ENCODE peak calls at places on chromosomes 7 and 10, in seven cellular contexts. One of them, this sample, is unnamed.

GRCh38 chr7:139694389-139694676 is 83.5 kb downstream of the HIPK2 start:
- DNase-seq in spleen: no peak
- DNase-seq in uterus: no peak
- DNase-seq in IMR-90: no peak
- DNase-seq in Peyer's patch: no peak
- DNase-seq in transverse colon: no peak
- DNase-seq in A549: no peak
- DNase-seq in this sample: no peak

GRCh38 chr10:68151453-68151852 is 42.2 kb downstream of the MYPN start:
- DNase-seq in spleen: no peak
- DNase-seq in uterus: no peak
- DNase-seq in IMR-90: no peak
- DNase-seq in Peyer's patch: no peak
- DNase-seq in transverse colon: no peak
- DNase-seq in A549: no peak
- DNase-seq in this sample: no peak

GRCh38 chr10:68446179-68446578 is 25.6 kb downstream of the DNA2 start:
- DNase-seq in spleen: no peak
- DNase-seq in uterus: no peak
- DNase-seq in IMR-90: no peak
- DNase-seq in Peyer's patch: no peak
- DNase-seq in transverse colon: no peak
- DNase-seq in A549: no peak
- DNase-seq in this sample: no peak

GRCh38 chr7:127652333-127653248 is 597 bp downstream of the SND1 start:
- DNase-seq in spleen: no peak
- DNase-seq in uterus: no peak
- DNase-seq in IMR-90: peak; percentile 62
- DNase-seq in Peyer's patch: no peak
- DNase-seq in transverse colon: no peak
- DNase-seq in A549: peak; percentile 24
- DNase-seq in this sample: no peak

GRCh38 chr10:114746531-114746930 is 75.0 kb upstream of the FHIP2A start:
- DNase-seq in spleen: no peak
- DNase-seq in uterus: no peak
- DNase-seq in IMR-90: no peak
- DNase-seq in Peyer's patch: no peak
- DNase-seq in transverse colon: no peak
- DNase-seq in A549: no peak
- DNase-seq in this sample: no peak

GRCh38 chr10:52999681-53000080 is 227.1 kb upstream of the MBL2 start:
- DNase-seq in spleen: no peak
- DNase-seq in uterus: no peak
- DNase-seq in IMR-90: no peak
- DNase-seq in Peyer's patch: no peak
- DNase-seq in transverse colon: no peak
- DNase-seq in A549: no peak
- DNase-seq in this sample: no peak

GRCh38 chr7:5206686-5207085 is 16.7 kb downstream of the WIPI2 start:
- DNase-seq in spleen: peak; percentile 13
- DNase-seq in uterus: no peak
- DNase-seq in IMR-90: no peak
- DNase-seq in Peyer's patch: peak; percentile 33
- DNase-seq in transverse colon: no peak
- DNase-seq in A549: no peak
- DNase-seq in this sample: no peak

GRCh38 chr10:35498693-35499092 is 106.4 kb upstream of the GJD4 start:
- DNase-seq in spleen: no peak
- DNase-seq in uterus: no peak
- DNase-seq in IMR-90: no peak
- DNase-seq in Peyer's patch: no peak
- DNase-seq in transverse colon: no peak
- DNase-seq in A549: no peak
- DNase-seq in this sample: no peak

GRCh38 chr10:43846187-43846680 is 197.6 kb upstream of the ZNF32 start:
- DNase-seq in spleen: no peak
- DNase-seq in uterus: no peak
- DNase-seq in IMR-90: peak; percentile 57
- DNase-seq in Peyer's patch: peak; percentile 69
- DNase-seq in transverse colon: no peak
- DNase-seq in A549: no peak
- DNase-seq in this sample: no peak

GRCh38 chr10:26463986-26464385 is 25.8 kb downstream of the APBB1IP start:
- DNase-seq in spleen: no peak
- DNase-seq in uterus: no peak
- DNase-seq in IMR-90: no peak
- DNase-seq in Peyer's patch: no peak
- DNase-seq in transverse colon: no peak
- DNase-seq in A549: no peak
- DNase-seq in this sample: no peak
- H3K4me1 ChIP-seq in spleen: peaks cover 43% of the 10 kb centered on the region
- H3K4me1 ChIP-seq in uterus: no peaks in the 10 kb centered on the region
- H3K4me1 ChIP-seq in IMR-90: no peaks in the 10 kb centered on the region
- H3K4me1 ChIP-seq in Peyer's patch: no peaks in the 10 kb centered on the region
- H3K4me1 ChIP-seq in transverse colon: no peaks in the 10 kb centered on the region
- H3K4me1 ChIP-seq in A549: peaks cover 21% of the 10 kb centered on the region
- H3K4me1 ChIP-seq in this sample: peaks cover 7% of the 10 kb centered on the region

GRCh38 chr7:27187158-27187701 is 2.2 kb upstream of the HOXA11 start:
- DNase-seq in spleen: no peak
- DNase-seq in uterus: no peak
- DNase-seq in IMR-90: no peak
- DNase-seq in Peyer's patch: no peak
- DNase-seq in transverse colon: no peak
- DNase-seq in A549: no peak
- DNase-seq in this sample: no peak
- H3K4me3 ChIP-seq in spleen: no peak overlapping the region
- H3K4me3 ChIP-seq in uterus: peak overlapping the region; percentile 56
- H3K4me3 ChIP-seq in IMR-90: no peak overlapping the region
- H3K4me3 ChIP-seq in Peyer's patch: no peak overlapping the region
- H3K4me3 ChIP-seq in transverse colon: peak overlapping the region; percentile 68
- H3K4me3 ChIP-seq in A549: no peak overlapping the region
- H3K4me3 ChIP-seq in this sample: no peak overlapping the region

GRCh38 chr7:74479961-74480829 is 26.5 kb downstream of the GTF2IRD1 start:
- DNase-seq in spleen: peak; percentile 86
- DNase-seq in uterus: peak; percentile 76
- DNase-seq in IMR-90: peak; percentile 93
- DNase-seq in Peyer's patch: peak; percentile 76
- DNase-seq in transverse colon: peak; percentile 79
- DNase-seq in A549: no peak
- DNase-seq in this sample: peak; percentile 81
- TF ChIP-seq POLR2A in spleen: no peak
- TF ChIP-seq POLR2A in uterus: peak; percentile 22
- TF ChIP-seq POLR2A in IMR-90: peak; percentile 86
- TF ChIP-seq POLR2A in Peyer's patch: peak; percentile 7
- TF ChIP-seq POLR2A in transverse colon: peak; percentile 44
- TF ChIP-seq POLR2A in A549: no peak
- TF ChIP-seq POLR2A in this sample: peak; percentile 41

DNA sequence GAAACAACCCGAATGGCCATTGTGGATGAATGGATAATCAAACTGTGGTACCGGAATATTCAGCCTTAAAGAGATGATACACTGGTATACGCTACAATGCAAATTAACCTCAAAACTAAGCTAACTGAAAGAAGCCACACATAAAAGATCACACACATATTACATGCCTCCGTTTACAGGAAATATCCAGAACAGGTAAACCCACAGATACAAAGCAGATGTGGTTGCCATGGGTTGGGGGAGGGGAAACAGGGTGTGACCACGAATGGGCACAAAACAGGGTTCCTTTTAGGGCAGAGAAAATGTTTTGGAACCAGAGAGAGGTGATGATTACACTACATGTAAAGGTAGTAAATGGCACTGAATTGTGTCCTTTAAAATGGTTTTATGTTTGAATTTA is 16.6 kb downstream of the ESYT2 start:
- DNase-seq in spleen: no peak
- DNase-seq in uterus: no peak
- DNase-seq in IMR-90: no peak
- DNase-seq in Peyer's patch: peak; percentile 80
- DNase-seq in transverse colon: no peak
- DNase-seq in A549: no peak
- DNase-seq in this sample: no peak
- H3K4me1 ChIP-seq in spleen: peaks cover 73% of the 10 kb centered on the region
- H3K4me1 ChIP-seq in uterus: peaks cover 24% of the 10 kb centered on the region
- H3K4me1 ChIP-seq in IMR-90: peaks cover 26% of the 10 kb centered on the region
- H3K4me1 ChIP-seq in Peyer's patch: peaks cover 12% of the 10 kb centered on the region
- H3K4me1 ChIP-seq in transverse colon: peaks cover 71% of the 10 kb centered on the region
- H3K4me1 ChIP-seq in A549: peaks cover 69% of the 10 kb centered on the region
- H3K4me1 ChIP-seq in this sample: no peaks in the 10 kb centered on the region

GRCh38 chr7:154437238-154437637 is 385.0 kb downstream of the DPP6 start:
- DNase-seq in spleen: no peak
- DNase-seq in uterus: no peak
- DNase-seq in IMR-90: no peak
- DNase-seq in Peyer's patch: no peak
- DNase-seq in transverse colon: no peak
- DNase-seq in A549: no peak
- DNase-seq in this sample: no peak
- H3K4me3 ChIP-seq in spleen: no peak overlapping the region
- H3K4me3 ChIP-seq in uterus: no peak overlapping the region
- H3K4me3 ChIP-seq in IMR-90: no peak overlapping the region
- H3K4me3 ChIP-seq in Peyer's patch: no peak overlapping the region
- H3K4me3 ChIP-seq in transverse colon: no peak overlapping the region
- H3K4me3 ChIP-seq in A549: no peak overlapping the region
- H3K4me3 ChIP-seq in this sample: no peak overlapping the region

GRCh38 chr7:1741751-1742554 is 71.9 kb downstream of the ELFN1 start:
- DNase-seq in spleen: peak; percentile 88
- DNase-seq in uterus: no peak
- DNase-seq in IMR-90: no peak
- DNase-seq in Peyer's patch: no peak
- DNase-seq in transverse colon: peak; percentile 20
- DNase-seq in A549: no peak
- DNase-seq in this sample: no peak
- TF ChIP-seq POLR2A in spleen: no peak
- TF ChIP-seq POLR2A in uterus: no peak
- TF ChIP-seq POLR2A in IMR-90: no peak
- TF ChIP-seq POLR2A in Peyer's patch: no peak
- TF ChIP-seq POLR2A in transverse colon: no peak
- TF ChIP-seq POLR2A in A549: no peak
- TF ChIP-seq POLR2A in this sample: no peak